ENCODE peak calls at places on chromosomes 6 and 20, in nine cellular contexts. U is epithelial cell of proximal tubule, Q is glutamatergic neuron, W is ACHN, N is right cardiac atrium, T is NCI-H226, O is HTR-8/SVneo, L is heart left ventricle, M is HCEC 1CT. C is an unnamed sample.

GRCh38 chr20:33733654-33734576 is 2.1 kb downstream of the ZNF341 start:
- DNase-seq in M (peak; percentile 89), O (peak; percentile 60), W (peak; percentile 59), L (no peak), Q (no peak), U (peak; percentile 68), T (peak; percentile 86), N (no peak), C (peak; percentile 79)

GRCh38 chr6:43308101-43308989 is at the start of gene CRIP3:
- DNase-seq in O (no peak), Q (no peak), M (peak; percentile 6), W (peak; percentile 50), L (peak; percentile 64), U (no peak), T (no peak), N (peak; percentile 70), C (peak; percentile 21)

GRCh38 chr20:41214666-41215065 is 77.3 kb downstream of the PLCG1 start:
- DNase-seq in Q (no peak), W (no peak), N (no peak), M (no peak), U (no peak), T (no peak), O (no peak), L (no peak), C (no peak)

GRCh38 chr6:3749991-3750323 is 1.6 kb downstream of the PXDC1 start:
- DNase-seq in T (peak; percentile 85), L (peak; percentile 68), Q (no peak), N (peak; percentile 88), M (peak; percentile 68), W (peak; percentile 72), O (peak; percentile 36), U (no peak), C (peak; percentile 83)

GRCh38 chr6:17015144-17015543 is 86.7 kb upstream of the STMND1 start:
- DNase-seq in T (peak; percentile 74), W (no peak), N (no peak), M (peak; percentile 54), U (no peak), O (no peak), Q (no peak), L (no peak), C (peak; percentile 49)

GRCh38 chr20:45951474-45951873 is 17.0 kb downstream of the PCIF1 start:
- DNase-seq in N (no peak), W (no peak), T (no peak), U (no peak), L (no peak), O (no peak), Q (no peak), M (no peak), C (no peak)

GRCh38 chr20:50446351-50447101 is 63.7 kb upstream of the PTPN1 start:
- DNase-seq in W (no peak), O (no peak), U (no peak), L (no peak), M (no peak), Q (no peak), T (no peak), N (no peak), C (no peak)

GRCh38 chr20:33816191-33816590 is 5.0 kb downstream of the CHMP4B start:
- DNase-seq in M (no peak), T (no peak), U (no peak), O (no peak), Q (no peak), W (no peak), N (no peak), L (no peak), C (no peak)

GRCh38 chr20:517221-517620 is 26.4 kb downstream of the CSNK2A1 start:
- DNase-seq in N (no peak), U (no peak), T (no peak), O (no peak), L (no peak), W (no peak), Q (no peak), M (no peak), C (no peak)